ENCODE peak calls at places on chromosomes 13 and 19, in six cellular contexts. One of them, this sample, is unnamed.

GRCh38 chr13:33251131-33251629 is 34.4 kb downstream of the STARD13 start:
- DNase-seq in H1: no peak
- DNase-seq in H9: no peak
- DNase-seq in IMR-90: peak
- DNase-seq in mesenchymal stem cell: peak
- DNase-seq in trophoblast cell: no peak
- DNase-seq in this sample: no peak

GRCh38 chr13:49935171-49936084 is 712 bp downstream of the SPRYD7 start:
- DNase-seq in IMR-90: peak
- DNase-seq in mesenchymal stem cell: peak
- DNase-seq in trophoblast cell: peak
- DNase-seq in H1: peak
- DNase-seq in H9: peak
- DNase-seq in this sample: peak

GRCh38 chr13:30033681-30034447 is 183.4 kb upstream of the UBL3 start:
- DNase-seq in H9: no peak
- DNase-seq in mesenchymal stem cell: peak
- DNase-seq in IMR-90: peak
- DNase-seq in trophoblast cell: no peak
- DNase-seq in H1: no peak
- DNase-seq in this sample: no peak

GRCh38 chr13:109074436-109074835 is 445.0 kb downstream of the MYO16 start:
- DNase-seq in H9: no peak
- DNase-seq in H1: no peak
- DNase-seq in mesenchymal stem cell: no peak
- DNase-seq in IMR-90: no peak
- DNase-seq in trophoblast cell: no peak
- DNase-seq in this sample: no peak

GRCh38 chr13:101475536-101475935 is 23.1 kb downstream of the ITGBL1 start:
- DNase-seq in H1: no peak
- DNase-seq in mesenchymal stem cell: no peak
- DNase-seq in IMR-90: no peak
- DNase-seq in trophoblast cell: no peak
- DNase-seq in H9: no peak
- DNase-seq in this sample: no peak

GRCh38 chr19:39200066-39200817 is 3.5 kb downstream of the NCCRP1 start:
- DNase-seq in H9: no peak
- DNase-seq in mesenchymal stem cell: no peak
- DNase-seq in trophoblast cell: no peak
- DNase-seq in H1: no peak
- DNase-seq in IMR-90: no peak
- DNase-seq in this sample: no peak

GRCh38 chr13:106433066-106433465 is 102.4 kb downstream of the EFNB2 start:
- DNase-seq in mesenchymal stem cell: no peak
- DNase-seq in H9: no peak
- DNase-seq in H1: no peak
- DNase-seq in IMR-90: no peak
- DNase-seq in trophoblast cell: peak
- DNase-seq in this sample: no peak

GRCh38 chr13:78679329-78679728 is 20.4 kb upstream of the OBI1 start:
- DNase-seq in IMR-90: no peak
- DNase-seq in mesenchymal stem cell: no peak
- DNase-seq in trophoblast cell: no peak
- DNase-seq in H1: no peak
- DNase-seq in H9: no peak
- DNase-seq in this sample: no peak

GRCh38 chr19:52570005-52570861 is at the start of gene ZNF701:
- DNase-seq in mesenchymal stem cell: peak
- DNase-seq in H1: peak
- DNase-seq in trophoblast cell: peak
- DNase-seq in H9: peak
- DNase-seq in IMR-90: peak
- DNase-seq in this sample: peak

GRCh38 chr13:101655435-101655834 is 203.0 kb downstream of the ITGBL1 start:
- DNase-seq in IMR-90: no peak
- DNase-seq in mesenchymal stem cell: no peak
- DNase-seq in H1: no peak
- DNase-seq in trophoblast cell: no peak
- DNase-seq in H9: no peak
- DNase-seq in this sample: no peak

GRCh38 chr13:112133489-112134149 is 66.7 kb downstream of the SOX1 start:
- DNase-seq in H9: no peak
- DNase-seq in IMR-90: no peak
- DNase-seq in H1: no peak
- DNase-seq in mesenchymal stem cell: no peak
- DNase-seq in trophoblast cell: no peak
- DNase-seq in this sample: peak

GRCh38 chr13:94947965-94948371 is 235.6 kb upstream of the SOX21 start:
- DNase-seq in mesenchymal stem cell: no peak
- DNase-seq in trophoblast cell: no peak
- DNase-seq in H1: peak
- DNase-seq in IMR-90: no peak
- DNase-seq in H9: no peak
- DNase-seq in this sample: peak

GRCh38 chr13:42000836-42001235 is 39.9 kb upstream of the VWA8 start:
- DNase-seq in trophoblast cell: no peak
- DNase-seq in H1: no peak
- DNase-seq in IMR-90: no peak
- DNase-seq in H9: no peak
- DNase-seq in mesenchymal stem cell: peak
- DNase-seq in this sample: no peak

GRCh38 chr13:44249439-44249838 is 124.2 kb upstream of the SERP2 start:
- DNase-seq in trophoblast cell: no peak
- DNase-seq in H9: no peak
- DNase-seq in IMR-90: peak
- DNase-seq in H1: no peak
- DNase-seq in mesenchymal stem cell: peak
- DNase-seq in this sample: no peak

GRCh38 chr13:34044041-34044440 is 226.1 kb downstream of the RFC3 start:
- DNase-seq in H1: no peak
- DNase-seq in IMR-90: no peak
- DNase-seq in mesenchymal stem cell: no peak
- DNase-seq in trophoblast cell: peak
- DNase-seq in H9: no peak
- DNase-seq in this sample: no peak

GRCh38 chr13:26557393-26558073 is at the start of gene WASF3:
- DNase-seq in H9: peak
- DNase-seq in H1: peak
- DNase-seq in trophoblast cell: peak
- DNase-seq in mesenchymal stem cell: peak
- DNase-seq in IMR-90: peak
- DNase-seq in this sample: peak

GRCh38 chr19:28494466-28494865 is 718.5 kb downstream of the UQCRFS1 start:
- DNase-seq in mesenchymal stem cell: no peak
- DNase-seq in H1: no peak
- DNase-seq in trophoblast cell: no peak
- DNase-seq in IMR-90: no peak
- DNase-seq in H9: no peak
- DNase-seq in this sample: no peak

GRCh38 chr19:33905937-33906577 is 109.4 kb downstream of the KCTD15 start:
- DNase-seq in mesenchymal stem cell: no peak
- DNase-seq in H1: no peak
- DNase-seq in IMR-90: no peak
- DNase-seq in H9: peak
- DNase-seq in trophoblast cell: peak
- DNase-seq in this sample: peak

GRCh38 chr13:23159205-23159586 is 21.6 kb upstream of the SGCG start:
- DNase-seq in IMR-90: peak
- DNase-seq in H1: no peak
- DNase-seq in H9: peak
- DNase-seq in mesenchymal stem cell: no peak
- DNase-seq in trophoblast cell: no peak
- DNase-seq in this sample: peak

GRCh38 chr13:20960663-20961309 is 58.2 kb upstream of the XPO4 start:
- DNase-seq in H1: no peak
- DNase-seq in IMR-90: no peak
- DNase-seq in trophoblast cell: no peak
- DNase-seq in mesenchymal stem cell: no peak
- DNase-seq in H9: no peak
- DNase-seq in this sample: no peak

GRCh38 chr19:2337329-2337707 is 8.8 kb downstream of the SPPL2B start:
- DNase-seq in H9: peak
- DNase-seq in H1: no peak
- DNase-seq in IMR-90: peak
- DNase-seq in trophoblast cell: peak
- DNase-seq in mesenchymal stem cell: peak
- DNase-seq in this sample: peak

GRCh38 chr19:35318679-35319448 is 10.1 kb upstream of the CD22 start:
- DNase-seq in H1: no peak
- DNase-seq in trophoblast cell: peak
- DNase-seq in H9: peak
- DNase-seq in IMR-90: peak
- DNase-seq in mesenchymal stem cell: peak
- DNase-seq in this sample: no peak

GRCh38 chr13:111505175-111505777 is 184.8 kb downstream of the TEX29 start:
- DNase-seq in trophoblast cell: no peak
- DNase-seq in mesenchymal stem cell: no peak
- DNase-seq in IMR-90: no peak
- DNase-seq in H9: peak
- DNase-seq in H1: peak
- DNase-seq in this sample: peak

GRCh38 chr13:93758575-93758974 is 532.0 kb downstream of the GPC6 start:
- DNase-seq in H1: no peak
- DNase-seq in trophoblast cell: no peak
- DNase-seq in H9: no peak
- DNase-seq in mesenchymal stem cell: no peak
- DNase-seq in IMR-90: peak
- DNase-seq in this sample: no peak

GRCh38 chr19:48506138-48506733 is 5.4 kb downstream of the LMTK3 start:
- DNase-seq in H9: peak
- DNase-seq in trophoblast cell: no peak
- DNase-seq in IMR-90: peak
- DNase-seq in mesenchymal stem cell: peak
- DNase-seq in H1: no peak
- DNase-seq in this sample: no peak

GRCh38 chr13:49926019-49926418 is 10.1 kb downstream of the SPRYD7 start:
- DNase-seq in H1: no peak
- DNase-seq in IMR-90: no peak
- DNase-seq in H9: no peak
- DNase-seq in mesenchymal stem cell: no peak
- DNase-seq in trophoblast cell: no peak
- DNase-seq in this sample: no peak

GRCh38 chr13:109595466-109595865 is 190.9 kb downstream of the IRS2 start:
- DNase-seq in IMR-90: no peak
- DNase-seq in mesenchymal stem cell: no peak
- DNase-seq in H1: no peak
- DNase-seq in trophoblast cell: no peak
- DNase-seq in H9: no peak
- DNase-seq in this sample: no peak

GRCh38 chr19:48751835-48752510 is 468 bp downstream of the FUT1 start:
- DNase-seq in IMR-90: no peak
- DNase-seq in H9: no peak
- DNase-seq in H1: no peak
- DNase-seq in trophoblast cell: no peak
- DNase-seq in mesenchymal stem cell: no peak
- DNase-seq in this sample: no peak

DNA sequence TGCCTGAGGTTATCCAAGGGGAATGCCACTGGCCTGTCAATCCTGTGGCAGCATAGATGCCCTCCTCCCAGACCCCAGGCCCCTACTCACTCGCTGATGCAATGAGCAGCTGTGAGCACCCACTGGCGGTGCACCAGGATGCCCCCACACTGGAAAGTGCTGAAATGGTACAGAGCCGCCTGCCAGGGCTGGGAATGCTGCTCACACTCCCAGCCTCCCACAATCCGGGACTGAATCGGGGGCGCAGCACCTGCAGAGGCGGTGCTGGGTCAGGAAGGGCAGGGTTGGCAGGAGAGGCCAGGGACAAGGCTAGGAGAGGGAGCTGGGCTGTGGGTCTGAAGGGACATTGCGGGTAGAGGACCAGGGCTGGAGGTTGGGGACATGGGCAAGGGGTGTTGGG is 2.0 kb downstream of the KLK1 start:
- DNase-seq in H9: no peak
- DNase-seq in IMR-90: no peak
- DNase-seq in mesenchymal stem cell: no peak
- DNase-seq in trophoblast cell: no peak
- DNase-seq in H1: no peak
- DNase-seq in this sample: no peak
- H3K23ac ChIP-seq in H9: no peak
- H3K23ac ChIP-seq in IMR-90: no peak
- H3K23ac ChIP-seq in mesenchymal stem cell: no peak
- H3K23ac ChIP-seq in trophoblast cell: no peak
- H3K23ac ChIP-seq in H1: no peak
- H3K23ac ChIP-seq in this sample: no peak

GRCh38 chr19:17530586-17530985 is 19.1 kb downstream of the PGLS start:
- DNase-seq in trophoblast cell: no peak
- DNase-seq in H9: peak
- DNase-seq in IMR-90: no peak
- DNase-seq in H1: no peak
- DNase-seq in mesenchymal stem cell: no peak
- DNase-seq in this sample: no peak
- H3K14ac ChIP-seq in trophoblast cell: no peak
- H3K14ac ChIP-seq in H9: no peak
- H3K14ac ChIP-seq in IMR-90: no peak
- H3K14ac ChIP-seq in H1: no peak
- H3K14ac ChIP-seq in mesenchymal stem cell: no peak
- H3K14ac ChIP-seq in this sample: no peak

DNA sequence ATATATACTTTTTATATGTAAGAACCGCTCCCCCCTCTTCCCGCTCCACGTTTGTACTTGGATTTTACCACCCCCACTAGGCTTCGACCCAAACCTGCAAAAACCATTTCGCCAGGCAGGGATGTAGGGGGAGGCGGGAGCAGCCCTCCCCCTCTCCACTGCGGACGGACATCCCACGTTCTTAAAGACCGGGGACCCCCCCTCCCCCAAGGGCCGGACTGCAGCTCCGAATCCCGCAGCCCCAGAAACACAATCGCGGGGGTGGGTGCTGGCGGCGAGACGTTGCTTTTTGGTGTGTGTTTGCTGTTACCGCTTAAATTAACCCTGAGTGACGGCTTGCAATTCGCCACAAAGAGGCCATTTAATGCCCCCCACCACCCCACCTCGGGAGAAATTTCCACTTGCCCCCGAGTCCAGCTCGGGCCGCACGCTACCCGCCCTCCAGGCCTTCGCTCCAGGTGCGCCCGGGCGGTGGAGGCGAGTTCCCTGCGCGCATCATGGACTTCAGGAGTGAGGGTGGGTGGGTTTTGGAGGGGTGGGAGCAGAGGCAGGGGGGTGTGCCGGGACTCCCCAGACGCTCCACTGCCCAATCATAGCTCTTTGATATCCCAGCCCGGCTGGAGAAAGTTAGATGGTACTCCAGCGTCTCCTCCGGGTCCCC is 15.8 kb downstream of the NFIX start:
- DNase-seq in IMR-90: no peak
- DNase-seq in H9: no peak
- DNase-seq in trophoblast cell: no peak
- DNase-seq in H1: no peak
- DNase-seq in mesenchymal stem cell: no peak
- DNase-seq in this sample: no peak
- H4K91ac ChIP-seq in IMR-90: no peak
- H4K91ac ChIP-seq in H9: no peak
- H4K91ac ChIP-seq in trophoblast cell: no peak
- H4K91ac ChIP-seq in H1: no peak
- H4K91ac ChIP-seq in mesenchymal stem cell: no peak
- H4K91ac ChIP-seq in this sample: no peak

DNA sequence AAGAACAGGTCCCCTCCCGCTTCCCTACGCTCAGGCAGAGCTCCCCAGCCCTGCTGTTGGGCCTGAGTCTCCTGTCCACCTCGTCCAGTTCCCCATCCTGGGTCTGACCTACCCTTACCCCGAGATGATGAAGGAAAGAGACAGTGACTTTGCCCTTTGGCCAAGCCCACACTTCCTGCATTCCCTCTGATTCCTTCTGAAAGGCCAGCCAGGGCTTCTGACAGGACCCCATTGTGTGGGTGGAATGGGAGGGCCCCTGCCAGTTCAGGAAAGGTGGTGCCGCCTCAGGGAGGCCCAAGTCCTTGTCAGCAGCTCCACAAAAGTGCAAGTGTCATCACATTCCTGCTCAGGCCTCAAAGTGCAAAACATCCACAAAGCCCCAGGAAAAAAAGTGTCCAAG is 177.8 kb downstream of the PAN3 start:
- DNase-seq in mesenchymal stem cell: no peak
- DNase-seq in H1: no peak
- DNase-seq in IMR-90: no peak
- DNase-seq in trophoblast cell: no peak
- DNase-seq in H9: no peak
- DNase-seq in this sample: no peak
- H3K23ac ChIP-seq in mesenchymal stem cell: no peak
- H3K23ac ChIP-seq in H1: no peak
- H3K23ac ChIP-seq in IMR-90: no peak
- H3K23ac ChIP-seq in trophoblast cell: no peak
- H3K23ac ChIP-seq in H9: no peak
- H3K23ac ChIP-seq in this sample: no peak